ENCODE peak calls at places on chromosomes 7 and 10, in seven cellular contexts. X, L, S, M, O, B and T are unnamed samples.

GRCh38 chr10:125880719-125881118 is 373 bp downstream of the DHX32 start:
- DNase-seq in S (no peak), B (no peak), L (no peak), M (no peak), O (peak; percentile 50), X (no peak), T (no peak)

GRCh38 chr10:5434017-5434753 is 21.8 kb downstream of the NET1 start:
- DNase-seq in S (peak; percentile 28), B (peak; percentile 56), O (peak; percentile 58), M (peak; percentile 72), L (peak; percentile 67), X (peak; percentile 70), T (peak; percentile 43)

GRCh38 chr10:132665946-132666732 is 119.8 kb downstream of the NKX6-2 start:
- DNase-seq in M (peak; percentile 85), B (no peak), X (no peak), S (peak; percentile 20), O (no peak), L (peak; percentile 96), T (peak; percentile 92)

GRCh38 chr10:93346712-93347111 is 135.4 kb downstream of the MYOF start:
- DNase-seq in S (no peak), O (no peak), X (no peak), B (no peak), L (peak; percentile 60), M (no peak), T (no peak)

GRCh38 chr7:744854-745430 is 17.9 kb upstream of the PRKAR1B start:
- DNase-seq in M (no peak), S (no peak), X (no peak), O (no peak), L (no peak), B (no peak), T (no peak)

GRCh38 chr7:77199008-77199966 is at the start of gene FGL2:
- DNase-seq in X (peak; percentile 37), S (no peak), M (peak; percentile 17), O (peak; percentile 74), B (peak; percentile 32), L (no peak), T (peak; percentile 47)

GRCh38 chr10:21724020-21724589 is 190.1 kb downstream of the MLLT10 start:
- DNase-seq in B (no peak), L (no peak), S (no peak), X (no peak), O (no peak), M (no peak), T (no peak)

GRCh38 chr7:2607122-2607912 is 24.5 kb upstream of the TTYH3 start:
- DNase-seq in L (peak; percentile 42), S (no peak), O (no peak), B (no peak), X (no peak), M (no peak), T (no peak)

GRCh38 chr7:8260871-8261707 is 878 bp downstream of the ICA1 start:
- DNase-seq in M (peak; percentile 19), B (no peak), X (peak; percentile 62), L (peak; percentile 63), O (peak; percentile 20), S (peak; percentile 26), T (peak; percentile 74)

GRCh38 chr10:119769886-119770285 is 44.0 kb downstream of the INPP5F start:
- DNase-seq in S (no peak), L (peak; percentile 86), B (no peak), O (no peak), X (no peak), M (peak; percentile 81), T (peak; percentile 71)

GRCh38 chr10:86349474-86349873 is 17.1 kb downstream of the GRID1 start:
- DNase-seq in O (peak; percentile 79), X (no peak), B (peak; percentile 78), M (no peak), L (peak; percentile 21), S (peak; percentile 48), T (no peak)

GRCh38 chr7:27172823-27173411 is 1.2 kb downstream of the HOXA10 start:
- DNase-seq in M (no peak), L (peak; percentile 64), B (no peak), X (no peak), S (no peak), O (peak; percentile 60), T (peak; percentile 87)

GRCh38 chr7:157568785-157569584 is 232.2 kb downstream of the DNAJB6 start:
- DNase-seq in S (no peak), O (peak; percentile 62), B (peak; percentile 4), M (peak; percentile 1), X (peak; percentile 47), L (peak; percentile 11), T (no peak)

GRCh38 chr7:148505955-148506354 is 84.6 kb upstream of the C7orf33 start:
- DNase-seq in L (no peak), O (no peak), M (no peak), X (no peak), B (no peak), S (no peak), T (no peak)

GRCh38 chr10:628386-629045 is 61.0 kb downstream of the DIP2C start:
- DNase-seq in B (no peak), X (no peak), L (no peak), M (no peak), O (no peak), S (no peak), T (no peak)

GRCh38 chr10:45076847-45077246 is 76.1 kb downstream of the ZNF22 start:
- DNase-seq in M (no peak), B (no peak), L (peak; percentile 19), O (no peak), X (no peak), S (no peak), T (no peak)

GRCh38 chr7:6403907-6404306 is 43.8 kb downstream of the DAGLB start:
- DNase-seq in S (no peak), M (peak; percentile 82), X (no peak), B (no peak), O (no peak), L (no peak), T (no peak)

GRCh38 chr7:115558186-115558585 is 472.4 kb downstream of the TFEC start:
- DNase-seq in X (no peak), B (no peak), M (peak; percentile 3), L (no peak), O (no peak), S (no peak), T (peak; percentile 85)

GRCh38 chr10:85614981-85615380 is 751.6 kb downstream of the GRID1 start:
- DNase-seq in M (no peak), S (no peak), O (no peak), B (no peak), L (no peak), X (no peak), T (no peak)

GRCh38 chr10:14325325-14325955 is 5.3 kb downstream of the FRMD4A start:
- DNase-seq in X (peak; percentile 48), L (peak; percentile 35), B (peak; percentile 46), M (peak; percentile 5), S (peak; percentile 56), O (peak; percentile 59), T (peak; percentile 58)

GRCh38 chr7:158020706-158021095 is 566.9 kb downstream of the PTPRN2 start:
- DNase-seq in S (no peak), X (no peak), O (no peak), B (no peak), M (no peak), L (no peak), T (no peak)

GRCh38 chr7:83105948-83106347 is 56.7 kb downstream of the PCLO start:
- DNase-seq in M (no peak), X (no peak), B (no peak), L (no peak), O (peak; percentile 1), S (no peak), T (no peak)

GRCh38 chr7:104137511-104137910 is 70.3 kb downstream of the ORC5 start:
- DNase-seq in B (no peak), X (no peak), O (no peak), S (no peak), L (no peak), M (no peak), T (no peak)

GRCh38 chr7:16548428-16548827 is 21.8 kb downstream of the LRRC72 start:
- DNase-seq in L (no peak), O (no peak), B (no peak), M (no peak), S (no peak), X (no peak), T (no peak)

GRCh38 chr7:133059263-133059662 is 22.6 kb downstream of the CHCHD3 start:
- DNase-seq in O (no peak), X (no peak), L (no peak), S (no peak), B (no peak), M (no peak), T (no peak)
- H4K20me1 ChIP-seq in O (peaks cover 58% of the 10 kb centered on the region), X (no peaks in the 10 kb centered on the region), L (no peaks in the 10 kb centered on the region), S (peaks cover 43% of the 10 kb centered on the region), B (peaks cover 18% of the 10 kb centered on the region), M (peaks cover 2% of the 10 kb centered on the region), T (peaks cover 8% of the 10 kb centered on the region)

GRCh38 chr10:106648534-106649481 is 515.7 kb downstream of the SORCS1 start:
- DNase-seq in L (no peak), X (no peak), M (no peak), S (no peak), O (no peak), B (no peak), T (no peak)

DNA sequence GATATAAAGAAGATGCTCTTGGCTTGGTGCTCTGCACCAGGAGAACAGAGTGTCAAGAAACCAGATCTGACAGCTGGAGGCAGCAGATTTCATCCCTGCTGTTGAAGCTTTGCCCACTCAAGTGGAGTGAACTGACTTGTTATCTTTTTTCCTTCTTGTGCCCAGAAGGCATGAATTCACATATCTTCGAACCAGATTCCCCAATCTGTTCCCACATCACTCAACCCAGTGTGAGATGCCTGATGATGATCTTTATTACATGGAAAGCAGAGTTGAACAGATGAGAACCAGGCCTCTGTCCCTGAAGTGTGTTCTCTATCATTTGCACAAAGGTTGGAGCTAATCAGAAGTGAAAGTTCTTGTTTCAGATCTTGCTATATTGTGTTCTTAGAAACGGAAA is 521.0 kb downstream of the SORCS1 start:
- DNase-seq in S (no peak), O (no peak), X (no peak), B (no peak), M (no peak), L (no peak), T (no peak)
- H4K20me1 ChIP-seq in S (no peaks in the 10 kb centered on the region), O (no peaks in the 10 kb centered on the region), X (no peaks in the 10 kb centered on the region), B (no peaks in the 10 kb centered on the region), M (no peaks in the 10 kb centered on the region), L (no peaks in the 10 kb centered on the region), T (no peaks in the 10 kb centered on the region)

GRCh38 chr10:8041284-8042031 is 13.0 kb upstream of the GATA3 start:
- DNase-seq in L (peak; percentile 31), S (no peak), M (no peak), X (no peak), O (no peak), B (no peak), T (no peak)
- H4K20me1 ChIP-seq in L (no peaks in the 10 kb centered on the region), S (peaks cover 5% of the 10 kb centered on the region), M (no peaks in the 10 kb centered on the region), X (no peaks in the 10 kb centered on the region), O (peaks cover 98% of the 10 kb centered on the region), B (no peaks in the 10 kb centered on the region), T (no peaks in the 10 kb centered on the region)

GRCh38 chr10:78035437-78035836 is 1.8 kb downstream of the RPS24 start:
- DNase-seq in B (no peak), M (no peak), S (no peak), X (no peak), L (no peak), O (no peak), T (no peak)

GRCh38 chr10:78039743-78040142 is 6.1 kb downstream of the RPS24 start:
- DNase-seq in O (no peak), L (no peak), X (no peak), S (no peak), M (no peak), B (no peak), T (no peak)

GRCh38 chr10:78035933-78036583 is 2.4 kb downstream of the RPS24 start:
- DNase-seq in S (no peak), M (no peak), O (no peak), X (no peak), B (no peak), L (no peak), T (peak; percentile 31)

GRCh38 chr10:78038791-78039547 is 5.3 kb downstream of the RPS24 start:
- DNase-seq in O (no peak), B (no peak), S (no peak), X (no peak), L (no peak), M (no peak), T (no peak)

GRCh38 chr10:78038105-78038504 is 4.4 kb downstream of the RPS24 start:
- DNase-seq in S (no peak), O (no peak), L (peak; percentile 40), B (no peak), M (peak; percentile 27), X (no peak), T (peak; percentile 74)
- H4K20me1 ChIP-seq in S (peaks cover 78% of the 10 kb centered on the region), O (peaks cover 81% of the 10 kb centered on the region), L (peaks cover 19% of the 10 kb centered on the region), B (peaks cover 71% of the 10 kb centered on the region), M (peaks cover 33% of the 10 kb centered on the region), X (peaks cover 47% of the 10 kb centered on the region), T (peaks cover 86% of the 10 kb centered on the region)